ENCODE peak calls at places on chromosomes 3 and 15, in four cellular contexts. O is HEK293T; Y is activated effector memory CD4-positive, alpha-beta T cell treated with anti-CD3 and anti-CD28 coated beads, Interleukin-2, amount 50 U/mL, for 16 hours; A is NCI-H2029 treated with DMSO at 0.1 percent for 48 hours. E is an unnamed sample.
A peak's percentile ranks its signal among the peaks of the same experiment; 100 is the strongest.

GRCh38 chr3:43892061-43892460 is 201.3 kb downstream of the ABHD5 start:
- DNase-seq in O (no peak), Y (no peak), A (no peak), E (no peak)

GRCh38 chr3:59052803-59053411 is 3.1 kb upstream of the CFAP20DC start:
- DNase-seq in Y (no peak), A (no peak), O (peak; percentile 14), E (peak; percentile 38)

GRCh38 chr3:128524374-128525299 is 31.6 kb upstream of the GATA2 start:
- DNase-seq in Y (no peak), O (no peak), A (no peak), E (no peak)

GRCh38 chr3:134134240-134134639 is 104.5 kb upstream of the SLCO2A1 start:
- DNase-seq in O (no peak), Y (no peak), A (no peak), E (no peak)

GRCh38 chr3:173733029-173733652 is 335.6 kb downstream of the NLGN1 start:
- DNase-seq in A (no peak), O (no peak), Y (no peak), E (peak; percentile 34)

GRCh38 chr15:59678620-59679019 is 10.5 kb downstream of the BNIP2 start:
- DNase-seq in A (no peak), Y (no peak), O (no peak), E (no peak)

GRCh38 chr3:30353711-30354467 is 252.5 kb upstream of the TGFBR2 start:
- DNase-seq in Y (peak; percentile 73), O (no peak), A (no peak), E (no peak)

GRCh38 chr3:197522183-197522715 is 33.5 kb downstream of the BDH1 start:
- DNase-seq in Y (no peak), O (no peak), A (no peak), E (no peak)

GRCh38 chr3:20849975-20850374 is 664.0 kb upstream of the SGO1 start:
- DNase-seq in Y (no peak), A (no peak), O (no peak), E (no peak)

GRCh38 chr3:81249540-81250029 is 511.9 kb downstream of the GBE1 start:
- DNase-seq in Y (no peak), A (peak; percentile 3), O (no peak), E (no peak)

GRCh38 chr3:30775070-30775469 is 119.4 kb downstream of the GADL1 start:
- DNase-seq in Y (no peak), A (no peak), O (no peak), E (no peak)

GRCh38 chr15:40928351-40928974 is 677 bp upstream of the DLL4 start:
- DNase-seq in Y (no peak), O (no peak), A (peak; percentile 30), E (peak; percentile 79)

GRCh38 chr15:92618121-92618520 is 37.5 kb downstream of the FAM174B start:
- DNase-seq in Y (peak; percentile 31), A (no peak), O (no peak), E (no peak)

GRCh38 chr3:45774581-45775505 is 21.5 kb downstream of the SLC6A20 start:
- DNase-seq in Y (no peak), A (no peak), O (no peak), E (no peak)

GRCh38 chr3:112306825-112307224 is 12.8 kb upstream of the SLC9C1 start:
- DNase-seq in O (no peak), A (no peak), Y (no peak), E (no peak)

GRCh38 chr3:15267502-15267901 is 61.5 kb downstream of the CAPN7 start:
- DNase-seq in Y (no peak), O (no peak), A (no peak), E (no peak)

GRCh38 chr3:82384176-82384575 is 622.7 kb upstream of the GBE1 start:
- DNase-seq in O (no peak), A (no peak), Y (no peak), E (no peak)

GRCh38 chr3:105866656-105867653 is 1.9 kb downstream of the CBLB start:
- DNase-seq in O (no peak), Y (peak; percentile 65), A (no peak), E (no peak)

GRCh38 chr15:38539008-38539343 is 25.6 kb downstream of the RASGRP1 start:
- DNase-seq in Y (no peak), A (no peak), O (no peak), E (no peak)

GRCh38 chr3:66083096-66083960 is 44.6 kb upstream of the MAGI1 start:
- DNase-seq in A (no peak), Y (no peak), O (no peak), E (no peak)

GRCh38 chr3:15636028-15636709 is 34.6 kb downstream of the BTD start:
- DNase-seq in O (no peak), Y (peak; percentile 73), A (no peak), E (no peak)

GRCh38 chr3:138213373-138214085 is 26.4 kb downstream of the ARMC8 start:
- DNase-seq in O (no peak), Y (no peak), A (no peak), E (no peak)

GRCh38 chr3:124384527-124384926 is 345.7 kb upstream of the UMPS start:
- DNase-seq in O (no peak), A (no peak), Y (no peak), E (no peak)

GRCh38 chr15:39921274-39921638 is 1.2 kb upstream of the GPR176 start:
- DNase-seq in O (no peak), A (no peak), Y (no peak), E (no peak)

GRCh38 chr15:68782589-68783161 is 38.0 kb downstream of the ANP32A start:
- DNase-seq in Y (no peak), A (no peak), O (no peak), E (no peak)

GRCh38 chr3:188262913-188263683 is 109.1 kb downstream of the LPP start:
- DNase-seq in O (no peak), A (no peak), Y (no peak), E (no peak)

GRCh38 chr3:107987036-107987557 is 103.7 kb downstream of the CD47 start:
- DNase-seq in A (no peak), Y (no peak), O (no peak), E (no peak)

GRCh38 chr15:59298255-59298856 is 74.3 kb downstream of the MYO1E start:
- DNase-seq in A (no peak), O (no peak), Y (peak; percentile 73), E (no peak)

GRCh38 chr15:88812137-88812536 is 8.9 kb downstream of the ACAN start:
- DNase-seq in Y (no peak), O (no peak), A (no peak), E (peak; percentile 38)

GRCh38 chr15:35519536-35520149 is 26.3 kb downstream of the DPH6 start:
- DNase-seq in O (no peak), Y (no peak), A (no peak), E (peak; percentile 65)